ENCODE peak calls at places on chromosomes 1 and 21, in eight cellular contexts. One of them, this sample, is unnamed.

GRCh38 chr1:175174702-175175102 is 17.9 kb downstream of the KIAA0040 start:
- DNase-seq in adrenal gland: no peak
- DNase-seq in cardiac muscle cell: no peak
- DNase-seq in sigmoid colon: no peak
- DNase-seq in IMR-90: no peak
- DNase-seq in ovary: no peak
- DNase-seq in breast epithelium: no peak
- DNase-seq in AG04450: no peak
- DNase-seq in this sample: no peak

GRCh38 chr1:201020040-201020591 is 3.4 kb downstream of the KIF21B start:
- DNase-seq in adrenal gland: no peak
- DNase-seq in cardiac muscle cell: no peak
- DNase-seq in sigmoid colon: no peak
- DNase-seq in IMR-90: no peak
- DNase-seq in ovary: no peak
- DNase-seq in breast epithelium: no peak
- DNase-seq in AG04450: no peak
- DNase-seq in this sample: no peak

GRCh38 chr1:152110365-152110859 is 4.8 kb downstream of the TCHH start:
- DNase-seq in adrenal gland: no peak
- DNase-seq in cardiac muscle cell: no peak
- DNase-seq in sigmoid colon: no peak
- DNase-seq in IMR-90: peak; percentile 44
- DNase-seq in ovary: no peak
- DNase-seq in breast epithelium: no peak
- DNase-seq in AG04450: no peak
- DNase-seq in this sample: peak; percentile 53

GRCh38 chr21:39430016-39430415 is 15.6 kb downstream of the LCA5L start:
- DNase-seq in adrenal gland: no peak
- DNase-seq in cardiac muscle cell: no peak
- DNase-seq in sigmoid colon: no peak
- DNase-seq in IMR-90: no peak
- DNase-seq in ovary: no peak
- DNase-seq in breast epithelium: no peak
- DNase-seq in AG04450: no peak
- DNase-seq in this sample: no peak

GRCh38 chr1:37238376-37239224 is 204.3 kb upstream of the GRIK3 start:
- DNase-seq in adrenal gland: no peak
- DNase-seq in cardiac muscle cell: no peak
- DNase-seq in sigmoid colon: no peak
- DNase-seq in IMR-90: no peak
- DNase-seq in ovary: no peak
- DNase-seq in breast epithelium: no peak
- DNase-seq in AG04450: no peak
- DNase-seq in this sample: no peak

GRCh38 chr21:17466166-17466565 is 46.7 kb upstream of the CXADR start:
- DNase-seq in adrenal gland: no peak
- DNase-seq in cardiac muscle cell: no peak
- DNase-seq in sigmoid colon: no peak
- DNase-seq in IMR-90: peak; percentile 83
- DNase-seq in ovary: no peak
- DNase-seq in breast epithelium: no peak
- DNase-seq in AG04450: no peak
- DNase-seq in this sample: peak; percentile 67

GRCh38 chr1:39105061-39105840 is 79.1 kb downstream of the NDUFS5 start:
- DNase-seq in adrenal gland: peak; percentile 82
- DNase-seq in cardiac muscle cell: peak; percentile 85
- DNase-seq in sigmoid colon: peak; percentile 90
- DNase-seq in IMR-90: peak; percentile 59
- DNase-seq in ovary: peak; percentile 77
- DNase-seq in breast epithelium: peak; percentile 63
- DNase-seq in AG04450: no peak
- DNase-seq in this sample: peak; percentile 62

GRCh38 chr21:45428534-45428933 is 23.6 kb downstream of the COL18A1 start:
- DNase-seq in adrenal gland: no peak
- DNase-seq in cardiac muscle cell: no peak
- DNase-seq in sigmoid colon: no peak
- DNase-seq in IMR-90: no peak
- DNase-seq in ovary: no peak
- DNase-seq in breast epithelium: no peak
- DNase-seq in AG04450: no peak
- DNase-seq in this sample: no peak

GRCh38 chr1:171664976-171665375 is 12.5 kb upstream of the MYOC start:
- DNase-seq in adrenal gland: no peak
- DNase-seq in cardiac muscle cell: no peak
- DNase-seq in sigmoid colon: no peak
- DNase-seq in IMR-90: no peak
- DNase-seq in ovary: no peak
- DNase-seq in breast epithelium: no peak
- DNase-seq in AG04450: no peak
- DNase-seq in this sample: peak; percentile 3

GRCh38 chr1:30241681-30242080 is 481.7 kb downstream of the MATN1 start:
- DNase-seq in adrenal gland: no peak
- DNase-seq in cardiac muscle cell: no peak
- DNase-seq in sigmoid colon: no peak
- DNase-seq in IMR-90: no peak
- DNase-seq in ovary: no peak
- DNase-seq in breast epithelium: no peak
- DNase-seq in AG04450: no peak
- DNase-seq in this sample: no peak

GRCh38 chr1:46637444-46638083 is 21.0 kb upstream of the MOB3C start:
- DNase-seq in adrenal gland: no peak
- DNase-seq in cardiac muscle cell: no peak
- DNase-seq in sigmoid colon: no peak
- DNase-seq in IMR-90: no peak
- DNase-seq in ovary: no peak
- DNase-seq in breast epithelium: no peak
- DNase-seq in AG04450: no peak
- DNase-seq in this sample: no peak

GRCh38 chr1:73859227-73859626 is 338.7 kb downstream of the LRRIQ3 start:
- DNase-seq in adrenal gland: no peak
- DNase-seq in cardiac muscle cell: no peak
- DNase-seq in sigmoid colon: no peak
- DNase-seq in IMR-90: no peak
- DNase-seq in ovary: no peak
- DNase-seq in breast epithelium: no peak
- DNase-seq in AG04450: no peak
- DNase-seq in this sample: no peak

GRCh38 chr1:187471555-187471954 is 642.8 kb downstream of the PLA2G4A start:
- DNase-seq in adrenal gland: no peak
- DNase-seq in cardiac muscle cell: no peak
- DNase-seq in sigmoid colon: no peak
- DNase-seq in IMR-90: peak; percentile 56
- DNase-seq in ovary: no peak
- DNase-seq in breast epithelium: no peak
- DNase-seq in AG04450: no peak
- DNase-seq in this sample: peak; percentile 57

GRCh38 chr1:187481581-187482148 is 652.9 kb downstream of the PLA2G4A start:
- DNase-seq in adrenal gland: no peak
- DNase-seq in cardiac muscle cell: no peak
- DNase-seq in sigmoid colon: no peak
- DNase-seq in IMR-90: no peak
- DNase-seq in ovary: no peak
- DNase-seq in breast epithelium: no peak
- DNase-seq in AG04450: no peak
- DNase-seq in this sample: peak; percentile 2

GRCh38 chr1:187477103-187477502 is 648.4 kb downstream of the PLA2G4A start:
- DNase-seq in adrenal gland: no peak
- DNase-seq in cardiac muscle cell: no peak
- DNase-seq in sigmoid colon: no peak
- DNase-seq in IMR-90: no peak
- DNase-seq in ovary: no peak
- DNase-seq in breast epithelium: no peak
- DNase-seq in AG04450: no peak
- DNase-seq in this sample: peak; percentile 38

GRCh38 chr1:187474266-187474665 is 645.5 kb downstream of the PLA2G4A start:
- DNase-seq in adrenal gland: no peak
- DNase-seq in cardiac muscle cell: no peak
- DNase-seq in sigmoid colon: no peak
- DNase-seq in IMR-90: peak; percentile 80
- DNase-seq in ovary: no peak
- DNase-seq in breast epithelium: no peak
- DNase-seq in AG04450: peak; percentile 24
- DNase-seq in this sample: peak; percentile 40

GRCh38 chr1:187476671-187477070 is 647.9 kb downstream of the PLA2G4A start:
- DNase-seq in adrenal gland: no peak
- DNase-seq in cardiac muscle cell: peak; percentile 37
- DNase-seq in sigmoid colon: no peak
- DNase-seq in IMR-90: peak; percentile 20
- DNase-seq in ovary: no peak
- DNase-seq in breast epithelium: no peak
- DNase-seq in AG04450: no peak
- DNase-seq in this sample: peak; percentile 42
- TF ChIP-seq CTCF in adrenal gland: peak; percentile 26
- TF ChIP-seq CTCF in cardiac muscle cell: peak; percentile 42
- TF ChIP-seq CTCF in sigmoid colon: no peak
- TF ChIP-seq CTCF in IMR-90: peak; percentile 49
- TF ChIP-seq CTCF in ovary: no peak
- TF ChIP-seq CTCF in breast epithelium: no peak
- TF ChIP-seq CTCF in AG04450: peak; percentile 42
- TF ChIP-seq CTCF in this sample: peak; percentile 46

DNA sequence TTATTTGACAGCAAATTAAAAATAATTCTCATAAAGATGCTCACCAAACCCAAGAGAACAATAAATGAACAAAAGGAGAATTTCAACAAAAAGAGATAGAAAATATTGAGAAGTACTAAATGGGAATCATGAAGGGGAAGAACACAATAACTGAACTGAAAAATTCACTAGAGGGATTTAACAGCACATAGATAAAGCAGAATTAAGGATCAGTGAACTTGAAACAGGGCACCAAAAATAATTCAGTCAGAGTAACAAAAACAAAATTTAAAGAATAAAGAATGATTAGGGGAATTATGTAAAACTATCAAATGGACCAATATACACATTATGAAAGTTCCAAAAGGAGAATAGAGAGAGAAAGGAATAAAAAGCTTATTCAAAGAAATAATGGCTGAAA is 7.8 kb downstream of the ADAM30 start:
- DNase-seq in adrenal gland: no peak
- DNase-seq in cardiac muscle cell: no peak
- DNase-seq in sigmoid colon: no peak
- DNase-seq in IMR-90: no peak
- DNase-seq in ovary: no peak
- DNase-seq in breast epithelium: no peak
- DNase-seq in AG04450: no peak
- DNase-seq in this sample: no peak
- H3K4me3 ChIP-seq in adrenal gland: no peak overlapping the region
- H3K4me3 ChIP-seq in cardiac muscle cell: no peak overlapping the region
- H3K4me3 ChIP-seq in sigmoid colon: no peak overlapping the region
- H3K4me3 ChIP-seq in IMR-90: no peak overlapping the region
- H3K4me3 ChIP-seq in ovary: no peak overlapping the region
- H3K4me3 ChIP-seq in breast epithelium: no peak overlapping the region
- H3K4me3 ChIP-seq in AG04450: no peak overlapping the region
- H3K4me3 ChIP-seq in this sample: no peak overlapping the region

GRCh38 chr1:47930215-47930885 is 66.8 kb downstream of the TRABD2B start:
- DNase-seq in adrenal gland: no peak
- DNase-seq in cardiac muscle cell: no peak
- DNase-seq in sigmoid colon: no peak
- DNase-seq in IMR-90: no peak
- DNase-seq in ovary: no peak
- DNase-seq in breast epithelium: no peak
- DNase-seq in AG04450: no peak
- DNase-seq in this sample: no peak

GRCh38 chr1:47932744-47933143 is 64.4 kb downstream of the TRABD2B start:
- DNase-seq in adrenal gland: no peak
- DNase-seq in cardiac muscle cell: no peak
- DNase-seq in sigmoid colon: no peak
- DNase-seq in IMR-90: no peak
- DNase-seq in ovary: no peak
- DNase-seq in breast epithelium: no peak
- DNase-seq in AG04450: no peak
- DNase-seq in this sample: no peak

GRCh38 chr1:47935163-47935562 is 62.0 kb downstream of the TRABD2B start:
- DNase-seq in adrenal gland: no peak
- DNase-seq in cardiac muscle cell: no peak
- DNase-seq in sigmoid colon: no peak
- DNase-seq in IMR-90: no peak
- DNase-seq in ovary: no peak
- DNase-seq in breast epithelium: no peak
- DNase-seq in AG04450: no peak
- DNase-seq in this sample: peak; percentile 10

GRCh38 chr1:47934243-47934805 is 62.9 kb downstream of the TRABD2B start:
- DNase-seq in adrenal gland: peak; percentile 94
- DNase-seq in cardiac muscle cell: no peak
- DNase-seq in sigmoid colon: peak; percentile 89
- DNase-seq in IMR-90: no peak
- DNase-seq in ovary: no peak
- DNase-seq in breast epithelium: peak; percentile 35
- DNase-seq in AG04450: no peak
- DNase-seq in this sample: peak; percentile 78

DNA sequence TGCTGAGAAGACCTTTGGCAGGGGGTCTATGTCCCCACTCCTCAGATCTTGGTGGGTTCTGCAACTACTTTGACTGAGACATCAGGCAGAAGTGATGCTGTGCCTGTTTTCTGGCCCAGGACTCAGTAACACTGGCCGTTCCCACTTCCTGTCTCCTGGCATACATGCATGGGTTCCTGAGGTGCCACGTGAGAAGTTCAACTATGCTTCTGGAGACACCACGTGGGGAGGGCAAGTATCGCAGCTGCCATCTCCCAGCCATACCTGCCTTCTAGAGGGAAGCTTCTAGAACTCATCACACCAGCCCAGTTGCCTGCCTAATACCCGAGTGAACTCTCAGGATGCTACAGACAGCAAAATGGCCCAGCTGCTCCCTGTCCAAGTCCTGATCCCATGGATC is 65.8 kb downstream of the TRABD2B start:
- DNase-seq in adrenal gland: no peak
- DNase-seq in cardiac muscle cell: no peak
- DNase-seq in sigmoid colon: no peak
- DNase-seq in IMR-90: no peak
- DNase-seq in ovary: no peak
- DNase-seq in breast epithelium: no peak
- DNase-seq in AG04450: no peak
- DNase-seq in this sample: no peak
- TF ChIP-seq CTCF in adrenal gland: no peak
- TF ChIP-seq CTCF in cardiac muscle cell: no peak
- TF ChIP-seq CTCF in sigmoid colon: no peak
- TF ChIP-seq CTCF in IMR-90: peak; percentile 1
- TF ChIP-seq CTCF in ovary: no peak
- TF ChIP-seq CTCF in breast epithelium: peak; percentile 15
- TF ChIP-seq CTCF in AG04450: no peak
- TF ChIP-seq CTCF in this sample: no peak

GRCh38 chr1:89566761-89567174 is 42.1 kb downstream of the LRRC8B start:
- DNase-seq in adrenal gland: peak; percentile 92
- DNase-seq in cardiac muscle cell: peak; percentile 51
- DNase-seq in sigmoid colon: peak; percentile 66
- DNase-seq in IMR-90: peak; percentile 13
- DNase-seq in ovary: peak; percentile 57
- DNase-seq in breast epithelium: no peak
- DNase-seq in AG04450: no peak
- DNase-seq in this sample: peak; percentile 76
- H3K4me3 ChIP-seq in adrenal gland: no peak overlapping the region
- H3K4me3 ChIP-seq in cardiac muscle cell: no peak overlapping the region
- H3K4me3 ChIP-seq in sigmoid colon: no peak overlapping the region
- H3K4me3 ChIP-seq in IMR-90: no peak overlapping the region
- H3K4me3 ChIP-seq in ovary: no peak overlapping the region
- H3K4me3 ChIP-seq in breast epithelium: no peak overlapping the region
- H3K4me3 ChIP-seq in AG04450: no peak overlapping the region
- H3K4me3 ChIP-seq in this sample: no peak overlapping the region